ENCODE peak calls at places on chromosomes 6 and 20, in six cellular contexts. Z, I, H, O, Q and L are unnamed samples.

GRCh38 chr6:32854376-32855178 is 585 bp downstream of the PSMB9 start:
- DNase-seq in Z (peak), I (peak), H (peak), O (peak), Q (peak), L (no peak)

GRCh38 chr20:32040142-32040953 is 11.7 kb upstream of the HCK start:
- DNase-seq in Z (no peak), I (no peak), H (no peak), O (peak), Q (no peak), L (no peak)

GRCh38 chr20:24949756-24950127 is 673 bp downstream of the CST7 start:
- DNase-seq in Z (peak), I (no peak), H (no peak), O (no peak), Q (peak), L (peak)

GRCh38 chr20:10466325-10466724 is 31.2 kb downstream of the SLX4IP start:
- DNase-seq in Z (no peak), I (no peak), H (no peak), O (no peak), Q (no peak), L (peak)

GRCh38 chr20:44001667-44002596 is 87.3 kb downstream of the TOX2 start:
- DNase-seq in Z (no peak), I (no peak), H (no peak), O (no peak), Q (no peak), L (no peak)

GRCh38 chr20:46357030-46357514 is 48.8 kb upstream of the CDH22 start:
- DNase-seq in Z (no peak), I (no peak), H (no peak), O (no peak), Q (no peak), L (no peak)

GRCh38 chr6:158737710-158738615 is 81.2 kb downstream of the EZR start:
- DNase-seq in Z (no peak), I (peak), H (peak), O (no peak), Q (no peak), L (no peak)

GRCh38 chr6:45625191-45625664 is 247.5 kb upstream of the SUPT3H start:
- DNase-seq in Z (no peak), I (no peak), H (peak), O (no peak), Q (peak), L (no peak)

GRCh38 chr6:108744996-108745395 is 103.2 kb upstream of the ARMC2 start:
- DNase-seq in Z (no peak), I (no peak), H (no peak), O (peak), Q (no peak), L (no peak)

GRCh38 chr6:50952092-50952932 is 133.6 kb downstream of the TFAP2B start:
- DNase-seq in Z (no peak), I (no peak), H (no peak), O (no peak), Q (no peak), L (no peak)

GRCh38 chr20:13552061-13552460 is 86.7 kb downstream of the TASP1 start:
- DNase-seq in Z (no peak), I (no peak), H (peak), O (no peak), Q (no peak), L (no peak)

GRCh38 chr20:47038581-47039560 is 144.2 kb downstream of the EYA2 start:
- DNase-seq in Z (no peak), I (no peak), H (no peak), O (no peak), Q (no peak), L (no peak)

GRCh38 chr6:151389640-151390275 is 1.6 kb downstream of the ZBTB2 start:
- DNase-seq in Z (no peak), I (no peak), H (peak), O (peak), Q (peak), L (peak)

GRCh38 chr20:36542019-36542488 is 735 bp downstream of the MYL9 start:
- DNase-seq in Z (no peak), I (peak), H (peak), O (no peak), Q (no peak), L (peak)

GRCh38 chr6:14796974-14797762 is 448.7 kb upstream of the JARID2 start:
- DNase-seq in Z (no peak), I (no peak), H (peak), O (no peak), Q (no peak), L (no peak)

GRCh38 chr6:20846602-20847028 is 312.4 kb downstream of the CDKAL1 start:
- DNase-seq in Z (no peak), I (peak), H (peak), O (no peak), Q (no peak), L (no peak)

GRCh38 chr20:62662422-62662821 is 20.1 kb downstream of the SLCO4A1 start:
- DNase-seq in Z (no peak), I (no peak), H (peak), O (no peak), Q (no peak), L (no peak)

GRCh38 chr6:156718647-156719394 is 58.4 kb upstream of the ARID1B start:
- DNase-seq in Z (no peak), I (no peak), H (peak), O (no peak), Q (no peak), L (peak)

GRCh38 chr20:16397053-16397452 is 176.2 kb downstream of the KIF16B start:
- DNase-seq in Z (no peak), I (no peak), H (no peak), O (peak), Q (no peak), L (no peak)

GRCh38 chr6:55450007-55450406 is 122.7 kb downstream of the GFRAL start:
- DNase-seq in Z (no peak), I (no peak), H (peak), O (no peak), Q (no peak), L (no peak)

GRCh38 chr6:85015396-85015990 is 251.1 kb upstream of the TBX18 start:
- DNase-seq in Z (no peak), I (peak), H (peak), O (peak), Q (no peak), L (peak)

GRCh38 chr6:78483546-78483945 is 383.8 kb upstream of the IRAK1BP1 start:
- DNase-seq in Z (no peak), I (no peak), H (peak), O (no peak), Q (no peak), L (no peak)

GRCh38 chr20:48725589-48725991 is 102.2 kb downstream of the PREX1 start:
- DNase-seq in Z (peak), I (peak), H (peak), O (no peak), Q (no peak), L (no peak)

GRCh38 chr6:138307816-138308727 is 69.6 kb upstream of the SMIM28 start:
- DNase-seq in Z (no peak), I (no peak), H (peak), O (peak), Q (no peak), L (no peak)

GRCh38 chr6:112282217-112282616 is 27.9 kb upstream of the LAMA4 start:
- DNase-seq in Z (no peak), I (peak), H (peak), O (peak), Q (no peak), L (no peak)

GRCh38 chr6:89359561-89359960 is 7.0 kb upstream of the UBE2J1 start:
- DNase-seq in Z (no peak), I (no peak), H (no peak), O (no peak), Q (no peak), L (no peak)

GRCh38 chr20:48686238-48687096 is 141.3 kb downstream of the PREX1 start:
- DNase-seq in Z (no peak), I (no peak), H (peak), O (no peak), Q (no peak), L (no peak)

GRCh38 chr6:5466459-5466858 is 205.1 kb downstream of the FARS2 start:
- DNase-seq in Z (no peak), I (no peak), H (peak), O (no peak), Q (no peak), L (no peak)

GRCh38 chr6:66663127-66663526 is 956.1 kb upstream of the EYS start:
- DNase-seq in Z (no peak), I (no peak), H (no peak), O (no peak), Q (no peak), L (no peak)